ENCODE peak calls at places on chromosomes 7 and 10, in seven cellular contexts. One of them, this sample, is unnamed.

GRCh38 chr10:78053201-78053868 is 19.7 kb downstream of the RPS24 start:
- DNase-seq in RWPE1: no peak
- DNase-seq in AG04450: peak; percentile 41
- DNase-seq in tibial artery: peak; percentile 9
- DNase-seq in IMR-90: peak; percentile 89
- DNase-seq in thyroid gland: no peak
- DNase-seq in body of pancreas: no peak
- DNase-seq in this sample: no peak

GRCh38 chr10:28959850-28960501 is 282.7 kb downstream of the BAMBI start:
- DNase-seq in RWPE1: no peak
- DNase-seq in AG04450: no peak
- DNase-seq in tibial artery: no peak
- DNase-seq in IMR-90: peak; percentile 19
- DNase-seq in thyroid gland: no peak
- DNase-seq in body of pancreas: no peak
- DNase-seq in this sample: no peak

GRCh38 chr10:79298403-79299244 is 48.6 kb upstream of the PPIF start:
- DNase-seq in RWPE1: peak; percentile 96
- DNase-seq in AG04450: peak; percentile 91
- DNase-seq in tibial artery: peak; percentile 80
- DNase-seq in IMR-90: peak; percentile 99
- DNase-seq in thyroid gland: no peak
- DNase-seq in body of pancreas: peak; percentile 57
- DNase-seq in this sample: no peak

GRCh38 chr10:86364551-86365345 is 1.8 kb downstream of the GRID1 start:
- DNase-seq in RWPE1: no peak
- DNase-seq in AG04450: no peak
- DNase-seq in tibial artery: peak; percentile 18
- DNase-seq in IMR-90: no peak
- DNase-seq in thyroid gland: peak; percentile 44
- DNase-seq in body of pancreas: no peak
- DNase-seq in this sample: no peak

GRCh38 chr10:10515479-10516204 is 502.0 kb upstream of the CELF2 start:
- DNase-seq in RWPE1: no peak
- DNase-seq in AG04450: no peak
- DNase-seq in tibial artery: no peak
- DNase-seq in IMR-90: no peak
- DNase-seq in thyroid gland: no peak
- DNase-seq in body of pancreas: no peak
- DNase-seq in this sample: no peak

GRCh38 chr7:118324790-118325449 is 100.4 kb downstream of the ANKRD7 start:
- DNase-seq in RWPE1: no peak
- DNase-seq in AG04450: no peak
- DNase-seq in tibial artery: no peak
- DNase-seq in IMR-90: no peak
- DNase-seq in thyroid gland: no peak
- DNase-seq in body of pancreas: no peak
- DNase-seq in this sample: no peak

GRCh38 chr10:102796407-102797176 is 40.6 kb downstream of the CYP17A1 start:
- DNase-seq in RWPE1: no peak
- DNase-seq in AG04450: no peak
- DNase-seq in tibial artery: peak; percentile 92
- DNase-seq in IMR-90: peak; percentile 41
- DNase-seq in thyroid gland: peak; percentile 83
- DNase-seq in body of pancreas: peak; percentile 83
- DNase-seq in this sample: peak; percentile 64

GRCh38 chr10:103668351-103669242 is 175.1 kb downstream of the NEURL1 start:
- DNase-seq in RWPE1: peak; percentile 40
- DNase-seq in AG04450: no peak
- DNase-seq in tibial artery: peak; percentile 82
- DNase-seq in IMR-90: peak; percentile 55
- DNase-seq in thyroid gland: peak; percentile 77
- DNase-seq in body of pancreas: peak; percentile 54
- DNase-seq in this sample: no peak

GRCh38 chr10:119478111-119479047 is 64.1 kb downstream of the RGS10 start:
- DNase-seq in RWPE1: no peak
- DNase-seq in AG04450: no peak
- DNase-seq in tibial artery: no peak
- DNase-seq in IMR-90: no peak
- DNase-seq in thyroid gland: no peak
- DNase-seq in body of pancreas: no peak
- DNase-seq in this sample: no peak

GRCh38 chr10:14032406-14032998 is 298.2 kb downstream of the FRMD4A start:
- DNase-seq in RWPE1: no peak
- DNase-seq in AG04450: no peak
- DNase-seq in tibial artery: no peak
- DNase-seq in IMR-90: no peak
- DNase-seq in thyroid gland: peak; percentile 21
- DNase-seq in body of pancreas: no peak
- DNase-seq in this sample: no peak

GRCh38 chr10:102675151-102675886 is 31.0 kb downstream of the TRIM8 start:
- DNase-seq in RWPE1: no peak
- DNase-seq in AG04450: no peak
- DNase-seq in tibial artery: no peak
- DNase-seq in IMR-90: no peak
- DNase-seq in thyroid gland: peak; percentile 30
- DNase-seq in body of pancreas: no peak
- DNase-seq in this sample: no peak

GRCh38 chr10:11594589-11595394 is 16.7 kb downstream of the USP6NL start:
- DNase-seq in RWPE1: no peak
- DNase-seq in AG04450: no peak
- DNase-seq in tibial artery: no peak
- DNase-seq in IMR-90: no peak
- DNase-seq in thyroid gland: no peak
- DNase-seq in body of pancreas: no peak
- DNase-seq in this sample: no peak

GRCh38 chr10:103917326-103918052 is 495 bp downstream of the STN1 start:
- DNase-seq in RWPE1: peak; percentile 51
- DNase-seq in AG04450: no peak
- DNase-seq in tibial artery: peak; percentile 48
- DNase-seq in IMR-90: peak; percentile 46
- DNase-seq in thyroid gland: peak; percentile 42
- DNase-seq in body of pancreas: peak; percentile 67
- DNase-seq in this sample: peak; percentile 76

GRCh38 chr7:37901890-37902524 is 14.6 kb downstream of the SFRP4 start:
- DNase-seq in RWPE1: peak; percentile 11
- DNase-seq in AG04450: no peak
- DNase-seq in tibial artery: no peak
- DNase-seq in IMR-90: peak; percentile 4
- DNase-seq in thyroid gland: peak; percentile 15
- DNase-seq in body of pancreas: no peak
- DNase-seq in this sample: no peak

GRCh38 chr7:101650579-101651081 is 21.5 kb upstream of the MYL10 start:
- DNase-seq in RWPE1: no peak
- DNase-seq in AG04450: no peak
- DNase-seq in tibial artery: no peak
- DNase-seq in IMR-90: no peak
- DNase-seq in thyroid gland: no peak
- DNase-seq in body of pancreas: no peak
- DNase-seq in this sample: no peak

GRCh38 chr7:35558841-35559240 is 136.1 kb downstream of the HERPUD2 start:
- DNase-seq in RWPE1: no peak
- DNase-seq in AG04450: no peak
- DNase-seq in tibial artery: no peak
- DNase-seq in IMR-90: no peak
- DNase-seq in thyroid gland: no peak
- DNase-seq in body of pancreas: no peak
- DNase-seq in this sample: no peak

GRCh38 chr7:74684921-74685320 is 27.4 kb downstream of the GTF2I start:
- DNase-seq in RWPE1: no peak
- DNase-seq in AG04450: no peak
- DNase-seq in tibial artery: no peak
- DNase-seq in IMR-90: no peak
- DNase-seq in thyroid gland: no peak
- DNase-seq in body of pancreas: no peak
- DNase-seq in this sample: no peak

GRCh38 chr10:51879238-51879637 is 179.8 kb upstream of the CSTF2T start:
- DNase-seq in RWPE1: peak; percentile 68
- DNase-seq in AG04450: peak; percentile 91
- DNase-seq in tibial artery: peak; percentile 52
- DNase-seq in IMR-90: peak; percentile 100
- DNase-seq in thyroid gland: no peak
- DNase-seq in body of pancreas: peak; percentile 42
- DNase-seq in this sample: no peak

GRCh38 chr10:3850999-3851937 is 66.3 kb upstream of the KLF6 start:
- DNase-seq in RWPE1: peak; percentile 63
- DNase-seq in AG04450: peak; percentile 52
- DNase-seq in tibial artery: peak; percentile 45
- DNase-seq in IMR-90: peak; percentile 85
- DNase-seq in thyroid gland: no peak
- DNase-seq in body of pancreas: peak; percentile 45
- DNase-seq in this sample: no peak

GRCh38 chr7:148011753-148012152 is 578.8 kb upstream of the C7orf33 start:
- DNase-seq in RWPE1: no peak
- DNase-seq in AG04450: no peak
- DNase-seq in tibial artery: no peak
- DNase-seq in IMR-90: no peak
- DNase-seq in thyroid gland: no peak
- DNase-seq in body of pancreas: no peak
- DNase-seq in this sample: no peak

GRCh38 chr10:82277591-82277990 is 402.6 kb downstream of the NRG3 start:
- DNase-seq in RWPE1: no peak
- DNase-seq in AG04450: no peak
- DNase-seq in tibial artery: no peak
- DNase-seq in IMR-90: no peak
- DNase-seq in thyroid gland: no peak
- DNase-seq in body of pancreas: no peak
- DNase-seq in this sample: no peak

GRCh38 chr7:110960811-110961210 is 130.1 kb upstream of the LRRN3 start:
- DNase-seq in RWPE1: no peak
- DNase-seq in AG04450: no peak
- DNase-seq in tibial artery: no peak
- DNase-seq in IMR-90: peak; percentile 10
- DNase-seq in thyroid gland: no peak
- DNase-seq in body of pancreas: no peak
- DNase-seq in this sample: no peak

GRCh38 chr10:60454336-60454735 is 64.7 kb upstream of the ANK3 start:
- DNase-seq in RWPE1: no peak
- DNase-seq in AG04450: no peak
- DNase-seq in tibial artery: no peak
- DNase-seq in IMR-90: no peak
- DNase-seq in thyroid gland: no peak
- DNase-seq in body of pancreas: no peak
- DNase-seq in this sample: no peak

GRCh38 chr7:69395072-69395714 is 203.1 kb upstream of the AUTS2 start:
- DNase-seq in RWPE1: no peak
- DNase-seq in AG04450: no peak
- DNase-seq in tibial artery: peak; percentile 41
- DNase-seq in IMR-90: no peak
- DNase-seq in thyroid gland: no peak
- DNase-seq in body of pancreas: peak; percentile 20
- DNase-seq in this sample: no peak

GRCh38 chr7:151833213-151833651 is 43.7 kb downstream of the PRKAG2 start:
- DNase-seq in RWPE1: no peak
- DNase-seq in AG04450: no peak
- DNase-seq in tibial artery: no peak
- DNase-seq in IMR-90: no peak
- DNase-seq in thyroid gland: no peak
- DNase-seq in body of pancreas: no peak
- DNase-seq in this sample: no peak

GRCh38 chr7:142319970-142320369 is 62.1 kb upstream of the PRSS58 start:
- DNase-seq in RWPE1: no peak
- DNase-seq in AG04450: no peak
- DNase-seq in tibial artery: no peak
- DNase-seq in IMR-90: no peak
- DNase-seq in thyroid gland: no peak
- DNase-seq in body of pancreas: no peak
- DNase-seq in this sample: no peak

GRCh38 chr7:116271161-116271979 is 61.0 kb downstream of the TES start:
- DNase-seq in RWPE1: no peak
- DNase-seq in AG04450: peak; percentile 51
- DNase-seq in tibial artery: peak; percentile 22
- DNase-seq in IMR-90: peak; percentile 85
- DNase-seq in thyroid gland: no peak
- DNase-seq in body of pancreas: no peak
- DNase-seq in this sample: no peak
- H3K27ac ChIP-seq in RWPE1: peak overlapping the region; percentile 24
- H3K27ac ChIP-seq in AG04450: peak overlapping the region; percentile 79
- H3K27ac ChIP-seq in tibial artery: peak overlapping the region; percentile 48
- H3K27ac ChIP-seq in IMR-90: peak overlapping the region; percentile 99
- H3K27ac ChIP-seq in thyroid gland: peak overlapping the region; percentile 88
- H3K27ac ChIP-seq in body of pancreas: no peak overlapping the region
- H3K27ac ChIP-seq in this sample: no peak overlapping the region

GRCh38 chr10:107614939-107615665 is 450.6 kb upstream of the SORCS1 start:
- DNase-seq in RWPE1: no peak
- DNase-seq in AG04450: no peak
- DNase-seq in tibial artery: no peak
- DNase-seq in IMR-90: peak; percentile 39
- DNase-seq in thyroid gland: no peak
- DNase-seq in body of pancreas: no peak
- DNase-seq in this sample: no peak
- H3K27ac ChIP-seq in RWPE1: no peak overlapping the region
- H3K27ac ChIP-seq in AG04450: no peak overlapping the region
- H3K27ac ChIP-seq in tibial artery: no peak overlapping the region
- H3K27ac ChIP-seq in IMR-90: no peak overlapping the region
- H3K27ac ChIP-seq in thyroid gland: no peak overlapping the region
- H3K27ac ChIP-seq in body of pancreas: no peak overlapping the region
- H3K27ac ChIP-seq in this sample: no peak overlapping the region

GRCh38 chr10:8059191-8059936 is 4.9 kb downstream of the GATA3 start:
- DNase-seq in RWPE1: no peak
- DNase-seq in AG04450: no peak
- DNase-seq in tibial artery: no peak
- DNase-seq in IMR-90: no peak
- DNase-seq in thyroid gland: no peak
- DNase-seq in body of pancreas: no peak
- DNase-seq in this sample: no peak
- H3K27ac ChIP-seq in RWPE1: no peak overlapping the region
- H3K27ac ChIP-seq in AG04450: no peak overlapping the region
- H3K27ac ChIP-seq in tibial artery: no peak overlapping the region
- H3K27ac ChIP-seq in IMR-90: no peak overlapping the region
- H3K27ac ChIP-seq in thyroid gland: no peak overlapping the region
- H3K27ac ChIP-seq in body of pancreas: no peak overlapping the region
- H3K27ac ChIP-seq in this sample: no peak overlapping the region

GRCh38 chr10:95246582-95247051 is 44.2 kb downstream of the PDLIM1 start:
- DNase-seq in RWPE1: no peak
- DNase-seq in AG04450: no peak
- DNase-seq in tibial artery: peak; percentile 80
- DNase-seq in IMR-90: peak; percentile 81
- DNase-seq in thyroid gland: peak; percentile 80
- DNase-seq in body of pancreas: peak; percentile 73
- DNase-seq in this sample: no peak

GRCh38 chr10:95249467-95249866 is 41.3 kb downstream of the PDLIM1 start:
- DNase-seq in RWPE1: no peak
- DNase-seq in AG04450: no peak
- DNase-seq in tibial artery: no peak
- DNase-seq in IMR-90: no peak
- DNase-seq in thyroid gland: no peak
- DNase-seq in body of pancreas: no peak
- DNase-seq in this sample: no peak

GRCh38 chr10:95247200-95247880 is 43.5 kb downstream of the PDLIM1 start:
- DNase-seq in RWPE1: no peak
- DNase-seq in AG04450: peak; percentile 81
- DNase-seq in tibial artery: no peak
- DNase-seq in IMR-90: peak; percentile 95
- DNase-seq in thyroid gland: no peak
- DNase-seq in body of pancreas: no peak
- DNase-seq in this sample: no peak

GRCh38 chr10:95248989-95249388 is 41.8 kb downstream of the PDLIM1 start:
- DNase-seq in RWPE1: no peak
- DNase-seq in AG04450: no peak
- DNase-seq in tibial artery: no peak
- DNase-seq in IMR-90: no peak
- DNase-seq in thyroid gland: peak; percentile 30
- DNase-seq in body of pancreas: no peak
- DNase-seq in this sample: no peak

GRCh38 chr10:95247881-95248583 is 42.8 kb downstream of the PDLIM1 start:
- DNase-seq in RWPE1: peak; percentile 77
- DNase-seq in AG04450: no peak
- DNase-seq in tibial artery: no peak
- DNase-seq in IMR-90: no peak
- DNase-seq in thyroid gland: no peak
- DNase-seq in body of pancreas: no peak
- DNase-seq in this sample: no peak
- H3K27ac ChIP-seq in RWPE1: peak overlapping the region; percentile 77
- H3K27ac ChIP-seq in AG04450: peak overlapping the region; percentile 84
- H3K27ac ChIP-seq in tibial artery: peak overlapping the region; percentile 58
- H3K27ac ChIP-seq in IMR-90: peak overlapping the region; percentile 95
- H3K27ac ChIP-seq in thyroid gland: no peak overlapping the region
- H3K27ac ChIP-seq in body of pancreas: peak overlapping the region; percentile 41
- H3K27ac ChIP-seq in this sample: no peak overlapping the region